ENCODE peak calls at places on chromosomes 16 and 17, in five cellular contexts. One of them, this sample, is unnamed.

GRCh38 chr17:12918132-12918531 is 99.7 kb downstream of the ELAC2 start:
- DNase-seq in CD8-positive, alpha-beta T cell: no peak
- DNase-seq in EH: peak; percentile 65
- DNase-seq in NCI-H2081: no peak
- DNase-seq in A673: no peak
- DNase-seq in this sample: no peak

GRCh38 chr16:82010649-82011048 is 621 bp downstream of the SDR42E1 start:
- DNase-seq in EH: no peak
- DNase-seq in CD8-positive, alpha-beta T cell: no peak
- DNase-seq in A673: no peak
- DNase-seq in NCI-H2081: no peak
- DNase-seq in this sample: no peak

GRCh38 chr16:8915722-8916321 is 33.7 kb downstream of the LITAFD start:
- DNase-seq in A673: no peak
- DNase-seq in NCI-H2081: no peak
- DNase-seq in EH: no peak
- DNase-seq in CD8-positive, alpha-beta T cell: no peak
- DNase-seq in this sample: no peak

GRCh38 chr17:40535924-40536717 is 29.2 kb downstream of the CCR7 start:
- DNase-seq in EH: peak; percentile 75
- DNase-seq in A673: no peak
- DNase-seq in NCI-H2081: no peak
- DNase-seq in CD8-positive, alpha-beta T cell: no peak
- DNase-seq in this sample: no peak

GRCh38 chr16:12201216-12201615 is 224.7 kb downstream of the SNX29 start:
- DNase-seq in EH: peak; percentile 57
- DNase-seq in A673: no peak
- DNase-seq in NCI-H2081: no peak
- DNase-seq in CD8-positive, alpha-beta T cell: no peak
- DNase-seq in this sample: no peak

GRCh38 chr16:57383276-57384247 is 11.3 kb downstream of the CX3CL1 start:
- DNase-seq in A673: no peak
- DNase-seq in CD8-positive, alpha-beta T cell: no peak
- DNase-seq in NCI-H2081: no peak
- DNase-seq in EH: peak; percentile 65
- DNase-seq in this sample: no peak

GRCh38 chr16:75279277-75279676 is 27.9 kb upstream of the BCAR1 start:
- DNase-seq in EH: no peak
- DNase-seq in A673: no peak
- DNase-seq in CD8-positive, alpha-beta T cell: no peak
- DNase-seq in NCI-H2081: no peak
- DNase-seq in this sample: no peak

GRCh38 chr16:11128211-11129123 is 127.5 kb downstream of the SOCS1 start:
- DNase-seq in EH: peak; percentile 81
- DNase-seq in CD8-positive, alpha-beta T cell: no peak
- DNase-seq in NCI-H2081: no peak
- DNase-seq in A673: peak; percentile 72
- DNase-seq in this sample: no peak

GRCh38 chr17:1422907-1423306 is 22.9 kb upstream of the YWHAE start:
- DNase-seq in CD8-positive, alpha-beta T cell: no peak
- DNase-seq in EH: peak; percentile 97
- DNase-seq in A673: peak; percentile 83
- DNase-seq in NCI-H2081: no peak
- DNase-seq in this sample: peak; percentile 7

GRCh38 chr16:25020112-25020591 is 5.0 kb upstream of the ARHGAP17 start:
- DNase-seq in EH: no peak
- DNase-seq in NCI-H2081: no peak
- DNase-seq in A673: peak; percentile 80
- DNase-seq in CD8-positive, alpha-beta T cell: no peak
- DNase-seq in this sample: no peak

GRCh38 chr17:17907469-17907868 is 64.7 kb downstream of the TOM1L2 start:
- DNase-seq in CD8-positive, alpha-beta T cell: no peak
- DNase-seq in EH: no peak
- DNase-seq in NCI-H2081: no peak
- DNase-seq in A673: no peak
- DNase-seq in this sample: no peak

GRCh38 chr16:88750854-88751253 is 34.2 kb downstream of the PIEZO1 start:
- DNase-seq in A673: no peak
- DNase-seq in CD8-positive, alpha-beta T cell: no peak
- DNase-seq in EH: no peak
- DNase-seq in NCI-H2081: no peak
- DNase-seq in this sample: no peak

GRCh38 chr17:62109378-62109902 is 44.4 kb upstream of the MED13 start:
- DNase-seq in A673: peak; percentile 86
- DNase-seq in NCI-H2081: peak; percentile 56
- DNase-seq in CD8-positive, alpha-beta T cell: peak; percentile 10
- DNase-seq in EH: peak; percentile 62
- DNase-seq in this sample: peak; percentile 31

GRCh38 chr16:67156146-67156844 is 3.4 kb downstream of the TRADD start:
- DNase-seq in CD8-positive, alpha-beta T cell: no peak
- DNase-seq in NCI-H2081: no peak
- DNase-seq in EH: no peak
- DNase-seq in A673: no peak
- DNase-seq in this sample: no peak

GRCh38 chr17:43868236-43868994 is 21.4 kb downstream of the CD300LG start:
- DNase-seq in EH: no peak
- DNase-seq in CD8-positive, alpha-beta T cell: no peak
- DNase-seq in NCI-H2081: no peak
- DNase-seq in A673: no peak
- DNase-seq in this sample: no peak

GRCh38 chr16:85344502-85345128 is 232.3 kb upstream of the CIBAR2 start:
- DNase-seq in EH: no peak
- DNase-seq in A673: no peak
- DNase-seq in NCI-H2081: no peak
- DNase-seq in CD8-positive, alpha-beta T cell: no peak
- DNase-seq in this sample: no peak

GRCh38 chr17:1905190-1905919 is 75.5 kb downstream of the RPA1 start:
- DNase-seq in EH: no peak
- DNase-seq in A673: no peak
- DNase-seq in NCI-H2081: peak; percentile 58
- DNase-seq in CD8-positive, alpha-beta T cell: no peak
- DNase-seq in this sample: no peak

GRCh38 chr17:31745964-31746650 is 112.9 kb downstream of the COPRS start:
- DNase-seq in EH: peak; percentile 48
- DNase-seq in CD8-positive, alpha-beta T cell: no peak
- DNase-seq in A673: no peak
- DNase-seq in NCI-H2081: no peak
- DNase-seq in this sample: no peak

GRCh38 chr17:14121952-14122351 is 52.6 kb downstream of the COX10 start:
- DNase-seq in CD8-positive, alpha-beta T cell: no peak
- DNase-seq in EH: no peak
- DNase-seq in NCI-H2081: no peak
- DNase-seq in A673: peak; percentile 51
- DNase-seq in this sample: no peak

GRCh38 chr17:49016775-49017463 is 19.7 kb downstream of the IGF2BP1 start:
- DNase-seq in A673: peak; percentile 97
- DNase-seq in EH: peak; percentile 80
- DNase-seq in NCI-H2081: peak; percentile 6
- DNase-seq in CD8-positive, alpha-beta T cell: no peak
- DNase-seq in this sample: no peak

GRCh38 chr16:11835891-11836652 is 15.3 kb downstream of the RSL1D1 start:
- DNase-seq in CD8-positive, alpha-beta T cell: no peak
- DNase-seq in A673: peak; percentile 55
- DNase-seq in EH: peak; percentile 84
- DNase-seq in NCI-H2081: no peak
- DNase-seq in this sample: no peak

GRCh38 chr17:76528528-76529223 is 8.8 kb downstream of the CYGB start:
- DNase-seq in EH: no peak
- DNase-seq in A673: no peak
- DNase-seq in CD8-positive, alpha-beta T cell: no peak
- DNase-seq in NCI-H2081: no peak
- DNase-seq in this sample: no peak

GRCh38 chr17:45143101-45143670 is 5.1 kb upstream of the HEXIM1 start:
- DNase-seq in A673: no peak
- DNase-seq in NCI-H2081: no peak
- DNase-seq in CD8-positive, alpha-beta T cell: no peak
- DNase-seq in EH: no peak
- DNase-seq in this sample: no peak

GRCh38 chr17:80819422-80820164 is 172.0 kb upstream of the CHMP6 start:
- DNase-seq in EH: no peak
- DNase-seq in A673: no peak
- DNase-seq in NCI-H2081: no peak
- DNase-seq in CD8-positive, alpha-beta T cell: no peak
- DNase-seq in this sample: no peak

GRCh38 chr16:54199486-54200160 is 87.0 kb downstream of the IRX3 start:
- DNase-seq in A673: no peak
- DNase-seq in EH: no peak
- DNase-seq in CD8-positive, alpha-beta T cell: no peak
- DNase-seq in NCI-H2081: no peak
- DNase-seq in this sample: no peak

GRCh38 chr17:7281953-7282751 is 634 bp downstream of the SLC2A4 start:
- DNase-seq in NCI-H2081: no peak
- DNase-seq in CD8-positive, alpha-beta T cell: no peak
- DNase-seq in A673: no peak
- DNase-seq in EH: no peak
- DNase-seq in this sample: no peak

GRCh38 chr16:22721497-22722100 is 92.4 kb upstream of the HS3ST2 start:
- DNase-seq in CD8-positive, alpha-beta T cell: no peak
- DNase-seq in A673: no peak
- DNase-seq in EH: no peak
- DNase-seq in NCI-H2081: no peak
- DNase-seq in this sample: no peak

GRCh38 chr16:75621170-75621477 is 2.0 kb downstream of the ADAT1 start:
- DNase-seq in EH: peak; percentile 61
- DNase-seq in A673: peak; percentile 57
- DNase-seq in NCI-H2081: no peak
- DNase-seq in CD8-positive, alpha-beta T cell: no peak
- DNase-seq in this sample: no peak

GRCh38 chr17:38429476-38430100 is 1.3 kb downstream of the ARHGAP23 start:
- DNase-seq in A673: no peak
- DNase-seq in CD8-positive, alpha-beta T cell: no peak
- DNase-seq in NCI-H2081: no peak
- DNase-seq in EH: no peak
- DNase-seq in this sample: no peak

GRCh38 chr17:7284911-7285310 is 3.4 kb downstream of the SLC2A4 start:
- DNase-seq in A673: no peak
- DNase-seq in CD8-positive, alpha-beta T cell: no peak
- DNase-seq in EH: no peak
- DNase-seq in NCI-H2081: no peak
- DNase-seq in this sample: no peak

GRCh38 chr17:79623786-79624657 is 13.2 kb upstream of the RBFOX3 start:
- DNase-seq in A673: no peak
- DNase-seq in CD8-positive, alpha-beta T cell: no peak
- DNase-seq in EH: no peak
- DNase-seq in NCI-H2081: no peak
- DNase-seq in this sample: peak; percentile 1

GRCh38 chr16:74760007-74760767 is 14.4 kb downstream of the FA2H start:
- DNase-seq in EH: peak; percentile 40
- DNase-seq in A673: no peak
- DNase-seq in NCI-H2081: no peak
- DNase-seq in CD8-positive, alpha-beta T cell: no peak
- DNase-seq in this sample: no peak

GRCh38 chr16:78034530-78034929 is 12.2 kb downstream of the CLEC3A start:
- DNase-seq in NCI-H2081: no peak
- DNase-seq in CD8-positive, alpha-beta T cell: no peak
- DNase-seq in A673: no peak
- DNase-seq in EH: no peak
- DNase-seq in this sample: no peak

GRCh38 chr17:75069783-75070182 is 18.0 kb upstream of the SLC16A5 start:
- DNase-seq in EH: peak; percentile 53
- DNase-seq in A673: no peak
- DNase-seq in NCI-H2081: no peak
- DNase-seq in CD8-positive, alpha-beta T cell: no peak
- DNase-seq in this sample: no peak

GRCh38 chr16:14244344-14245010 is 173.4 kb downstream of the MRTFB start:
- DNase-seq in EH: no peak
- DNase-seq in CD8-positive, alpha-beta T cell: no peak
- DNase-seq in A673: no peak
- DNase-seq in NCI-H2081: no peak
- DNase-seq in this sample: no peak

GRCh38 chr16:67865318-67865717 is 7.5 kb upstream of the EDC4 start:
- DNase-seq in CD8-positive, alpha-beta T cell: no peak
- DNase-seq in EH: peak; percentile 59
- DNase-seq in NCI-H2081: no peak
- DNase-seq in A673: peak; percentile 37
- DNase-seq in this sample: no peak

GRCh38 chr17:12673788-12674187 is 8.1 kb downstream of the MYOCD start:
- DNase-seq in NCI-H2081: no peak
- DNase-seq in EH: peak; percentile 71
- DNase-seq in A673: no peak
- DNase-seq in CD8-positive, alpha-beta T cell: no peak
- DNase-seq in this sample: no peak

GRCh38 chr16:69143116-69143515 is 10.7 kb downstream of the UTP4 start:
- DNase-seq in NCI-H2081: no peak
- DNase-seq in EH: no peak
- DNase-seq in CD8-positive, alpha-beta T cell: no peak
- DNase-seq in A673: peak; percentile 51
- DNase-seq in this sample: no peak

This sample was measured in activated T-cell treated with anti-CD3 and anti-CD28 coated beads, Interleukin-2, amount 50 U/mL, for 4 hours.